ENCODE peak calls at places on chromosomes 13 and 19, in six cellular contexts. One of them, this sample, is unnamed.

GRCh38 chr19:51824603-51825002 is 29.6 kb downstream of the FPR3 start:
- DNase-seq in transverse colon: no peak
- DNase-seq in endothelial cell of umbilical vein: no peak
- DNase-seq in A549: no peak
- DNase-seq in breast epithelium: no peak
- DNase-seq in testis: no peak
- DNase-seq in this sample: no peak

GRCh38 chr19:33221641-33222040 is 4.0 kb downstream of the SLC7A10 start:
- DNase-seq in breast epithelium: no peak
- DNase-seq in A549: no peak
- DNase-seq in transverse colon: no peak
- DNase-seq in testis: no peak
- DNase-seq in endothelial cell of umbilical vein: no peak
- DNase-seq in this sample: no peak

GRCh38 chr13:29428992-29429315 is 166.5 kb downstream of the SLC7A1 start:
- DNase-seq in endothelial cell of umbilical vein: no peak
- DNase-seq in transverse colon: no peak
- DNase-seq in testis: no peak
- DNase-seq in A549: no peak
- DNase-seq in breast epithelium: no peak
- DNase-seq in this sample: no peak

GRCh38 chr19:46924874-46925547 is 64.2 kb downstream of the ARHGAP35 start:
- DNase-seq in breast epithelium: peak
- DNase-seq in endothelial cell of umbilical vein: peak
- DNase-seq in testis: no peak
- DNase-seq in transverse colon: peak
- DNase-seq in A549: peak
- DNase-seq in this sample: no peak

GRCh38 chr19:44737238-44738160 is 11.0 kb upstream of the BCL3 start:
- DNase-seq in transverse colon: peak
- DNase-seq in A549: peak
- DNase-seq in endothelial cell of umbilical vein: no peak
- DNase-seq in breast epithelium: no peak
- DNase-seq in testis: no peak
- DNase-seq in this sample: no peak

GRCh38 chr19:1016647-1017114 is 4.2 kb downstream of the TMEM259 start:
- DNase-seq in testis: no peak
- DNase-seq in endothelial cell of umbilical vein: peak
- DNase-seq in transverse colon: peak
- DNase-seq in breast epithelium: no peak
- DNase-seq in A549: no peak
- DNase-seq in this sample: no peak

GRCh38 chr13:20430296-20430695 is 95.4 kb downstream of the CRYL1 start:
- DNase-seq in breast epithelium: no peak
- DNase-seq in transverse colon: no peak
- DNase-seq in A549: no peak
- DNase-seq in endothelial cell of umbilical vein: no peak
- DNase-seq in testis: no peak
- DNase-seq in this sample: no peak

GRCh38 chr13:111479412-111479811 is 159.0 kb downstream of the TEX29 start:
- DNase-seq in breast epithelium: no peak
- DNase-seq in A549: no peak
- DNase-seq in endothelial cell of umbilical vein: no peak
- DNase-seq in testis: no peak
- DNase-seq in transverse colon: no peak
- DNase-seq in this sample: no peak

GRCh38 chr19:55117063-55117635 is 288 bp downstream of the PPP1R12C start:
- DNase-seq in transverse colon: peak
- DNase-seq in testis: no peak
- DNase-seq in endothelial cell of umbilical vein: no peak
- DNase-seq in breast epithelium: peak
- DNase-seq in A549: no peak
- DNase-seq in this sample: peak

GRCh38 chr19:29499261-29499920 is 26.4 kb upstream of the VSTM2B start:
- DNase-seq in endothelial cell of umbilical vein: no peak
- DNase-seq in testis: no peak
- DNase-seq in A549: no peak
- DNase-seq in transverse colon: no peak
- DNase-seq in breast epithelium: no peak
- DNase-seq in this sample: no peak

GRCh38 chr13:99442273-99442895 is 58.9 kb upstream of the TM9SF2 start:
- DNase-seq in testis: peak
- DNase-seq in endothelial cell of umbilical vein: peak
- DNase-seq in breast epithelium: no peak
- DNase-seq in A549: peak
- DNase-seq in transverse colon: peak
- DNase-seq in this sample: peak

GRCh38 chr13:48055712-48056111 is 18.2 kb downstream of the NUDT15 start:
- DNase-seq in breast epithelium: no peak
- DNase-seq in A549: no peak
- DNase-seq in endothelial cell of umbilical vein: no peak
- DNase-seq in transverse colon: no peak
- DNase-seq in testis: no peak
- DNase-seq in this sample: no peak

GRCh38 chr19:3055741-3056453 is 6.4 kb downstream of the TLE5 start:
- DNase-seq in transverse colon: peak
- DNase-seq in endothelial cell of umbilical vein: no peak
- DNase-seq in breast epithelium: peak
- DNase-seq in testis: no peak
- DNase-seq in A549: peak
- DNase-seq in this sample: no peak

GRCh38 chr13:87128006-87128405 is 543.2 kb upstream of the SLITRK5 start:
- DNase-seq in breast epithelium: no peak
- DNase-seq in transverse colon: no peak
- DNase-seq in A549: no peak
- DNase-seq in testis: no peak
- DNase-seq in endothelial cell of umbilical vein: no peak
- DNase-seq in this sample: no peak

GRCh38 chr19:45340899-45341453 is 426 bp downstream of the KLC3 start:
- DNase-seq in transverse colon: no peak
- DNase-seq in breast epithelium: peak
- DNase-seq in A549: no peak
- DNase-seq in endothelial cell of umbilical vein: no peak
- DNase-seq in testis: no peak
- DNase-seq in this sample: no peak

GRCh38 chr19:29079331-29079730 is 133.6 kb downstream of the UQCRFS1 start:
- DNase-seq in transverse colon: no peak
- DNase-seq in endothelial cell of umbilical vein: no peak
- DNase-seq in breast epithelium: no peak
- DNase-seq in testis: no peak
- DNase-seq in A549: no peak
- DNase-seq in this sample: no peak

GRCh38 chr13:50866817-50867640 is 23.5 kb upstream of the DLEU7 start:
- DNase-seq in transverse colon: no peak
- DNase-seq in testis: no peak
- DNase-seq in breast epithelium: no peak
- DNase-seq in endothelial cell of umbilical vein: no peak
- DNase-seq in A549: no peak
- DNase-seq in this sample: no peak

GRCh38 chr19:5288347-5288739 is 52.3 kb downstream of the PTPRS start:
- DNase-seq in testis: no peak
- DNase-seq in A549: no peak
- DNase-seq in endothelial cell of umbilical vein: no peak
- DNase-seq in breast epithelium: no peak
- DNase-seq in transverse colon: peak
- DNase-seq in this sample: no peak

GRCh38 chr19:33311326-33311682 is 9.0 kb upstream of the CEBPA start:
- DNase-seq in testis: no peak
- DNase-seq in endothelial cell of umbilical vein: no peak
- DNase-seq in transverse colon: peak
- DNase-seq in A549: no peak
- DNase-seq in breast epithelium: no peak
- DNase-seq in this sample: no peak

GRCh38 chr13:59527500-59527899 is 636.2 kb downstream of the DIAPH3 start:
- DNase-seq in breast epithelium: no peak
- DNase-seq in A549: no peak
- DNase-seq in endothelial cell of umbilical vein: no peak
- DNase-seq in testis: no peak
- DNase-seq in transverse colon: no peak
- DNase-seq in this sample: no peak

GRCh38 chr13:30863231-30863630 is 42.8 kb upstream of the MEDAG start:
- DNase-seq in transverse colon: no peak
- DNase-seq in testis: no peak
- DNase-seq in breast epithelium: no peak
- DNase-seq in A549: no peak
- DNase-seq in endothelial cell of umbilical vein: no peak
- DNase-seq in this sample: no peak

GRCh38 chr19:17286263-17286662 is 4.6 kb downstream of the ANKLE1 start:
- DNase-seq in breast epithelium: no peak
- DNase-seq in testis: no peak
- DNase-seq in transverse colon: no peak
- DNase-seq in A549: no peak
- DNase-seq in endothelial cell of umbilical vein: no peak
- DNase-seq in this sample: no peak

GRCh38 chr19:17286742-17287141 is 5.0 kb downstream of the ANKLE1 start:
- DNase-seq in breast epithelium: no peak
- DNase-seq in A549: no peak
- DNase-seq in transverse colon: no peak
- DNase-seq in testis: no peak
- DNase-seq in endothelial cell of umbilical vein: no peak
- DNase-seq in this sample: no peak

GRCh38 chr19:17292301-17293074 is 10.7 kb downstream of the ABHD8 start:
- DNase-seq in testis: peak
- DNase-seq in endothelial cell of umbilical vein: peak
- DNase-seq in A549: peak
- DNase-seq in breast epithelium: peak
- DNase-seq in transverse colon: peak
- DNase-seq in this sample: peak

GRCh38 chr19:17285415-17286135 is 3.9 kb downstream of the ANKLE1 start:
- DNase-seq in testis: no peak
- DNase-seq in endothelial cell of umbilical vein: no peak
- DNase-seq in transverse colon: no peak
- DNase-seq in breast epithelium: no peak
- DNase-seq in A549: no peak
- DNase-seq in this sample: no peak

DNA sequence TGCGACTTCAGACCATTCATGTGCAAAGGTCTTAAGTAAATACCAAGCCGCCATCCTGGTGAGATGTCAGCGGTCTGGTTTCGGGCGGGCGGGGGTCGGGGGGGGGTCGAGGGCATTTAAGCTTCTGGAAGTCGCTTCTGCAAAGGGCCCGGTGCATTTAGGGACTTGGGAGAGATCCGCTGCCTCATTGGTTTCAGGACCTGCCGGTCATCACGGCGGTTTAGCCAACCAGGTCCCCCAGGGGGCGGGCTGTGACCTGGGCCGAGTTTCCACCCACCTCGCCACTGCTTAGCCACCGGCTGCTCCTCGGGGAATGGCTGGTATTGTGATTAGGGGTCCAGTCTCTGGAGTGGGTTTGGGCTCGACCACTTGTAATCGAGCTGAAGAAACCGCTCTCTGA is 7.8 kb downstream of the ANKLE1 start:
- DNase-seq in testis: peak
- DNase-seq in breast epithelium: no peak
- DNase-seq in A549: peak
- DNase-seq in transverse colon: peak
- DNase-seq in endothelial cell of umbilical vein: peak
- DNase-seq in this sample: peak
- TF ChIP-seq POLR2A in testis: no peak
- TF ChIP-seq POLR2A in breast epithelium: no peak
- TF ChIP-seq POLR2A in A549: no peak
- TF ChIP-seq POLR2A in transverse colon: no peak
- TF ChIP-seq POLR2A in endothelial cell of umbilical vein: no peak
- TF ChIP-seq POLR2A in this sample: no peak

GRCh38 chr19:39934584-39935233 is at the start of gene FCGBP:
- DNase-seq in endothelial cell of umbilical vein: no peak
- DNase-seq in breast epithelium: no peak
- DNase-seq in A549: no peak
- DNase-seq in testis: no peak
- DNase-seq in transverse colon: peak
- DNase-seq in this sample: no peak
- TF ChIP-seq POLR2A in endothelial cell of umbilical vein: no peak
- TF ChIP-seq POLR2A in breast epithelium: no peak
- TF ChIP-seq POLR2A in A549: no peak
- TF ChIP-seq POLR2A in testis: no peak
- TF ChIP-seq POLR2A in transverse colon: peak
- TF ChIP-seq POLR2A in this sample: no peak

GRCh38 chr13:76713280-76713679 is 172.9 kb downstream of the KCTD12 start:
- DNase-seq in A549: no peak
- DNase-seq in transverse colon: no peak
- DNase-seq in breast epithelium: no peak
- DNase-seq in testis: no peak
- DNase-seq in endothelial cell of umbilical vein: no peak
- DNase-seq in this sample: no peak
- TF ChIP-seq POLR2A in A549: no peak
- TF ChIP-seq POLR2A in transverse colon: no peak
- TF ChIP-seq POLR2A in breast epithelium: no peak
- TF ChIP-seq POLR2A in testis: no peak
- TF ChIP-seq POLR2A in endothelial cell of umbilical vein: no peak
- TF ChIP-seq POLR2A in this sample: no peak

GRCh38 chr13:106151056-106151699 is 384.3 kb downstream of the EFNB2 start:
- DNase-seq in testis: no peak
- DNase-seq in breast epithelium: peak
- DNase-seq in transverse colon: peak
- DNase-seq in endothelial cell of umbilical vein: peak
- DNase-seq in A549: peak
- DNase-seq in this sample: no peak

GRCh38 chr13:106143392-106143791 is 392.1 kb downstream of the EFNB2 start:
- DNase-seq in A549: no peak
- DNase-seq in testis: no peak
- DNase-seq in endothelial cell of umbilical vein: no peak
- DNase-seq in breast epithelium: no peak
- DNase-seq in transverse colon: no peak
- DNase-seq in this sample: no peak

GRCh38 chr13:106143930-106144709 is 391.3 kb downstream of the EFNB2 start:
- DNase-seq in testis: no peak
- DNase-seq in A549: no peak
- DNase-seq in transverse colon: no peak
- DNase-seq in endothelial cell of umbilical vein: no peak
- DNase-seq in breast epithelium: no peak
- DNase-seq in this sample: no peak

GRCh38 chr13:106145070-106145469 is 390.4 kb downstream of the EFNB2 start:
- DNase-seq in endothelial cell of umbilical vein: no peak
- DNase-seq in testis: no peak
- DNase-seq in transverse colon: no peak
- DNase-seq in breast epithelium: no peak
- DNase-seq in A549: no peak
- DNase-seq in this sample: no peak

DNA sequence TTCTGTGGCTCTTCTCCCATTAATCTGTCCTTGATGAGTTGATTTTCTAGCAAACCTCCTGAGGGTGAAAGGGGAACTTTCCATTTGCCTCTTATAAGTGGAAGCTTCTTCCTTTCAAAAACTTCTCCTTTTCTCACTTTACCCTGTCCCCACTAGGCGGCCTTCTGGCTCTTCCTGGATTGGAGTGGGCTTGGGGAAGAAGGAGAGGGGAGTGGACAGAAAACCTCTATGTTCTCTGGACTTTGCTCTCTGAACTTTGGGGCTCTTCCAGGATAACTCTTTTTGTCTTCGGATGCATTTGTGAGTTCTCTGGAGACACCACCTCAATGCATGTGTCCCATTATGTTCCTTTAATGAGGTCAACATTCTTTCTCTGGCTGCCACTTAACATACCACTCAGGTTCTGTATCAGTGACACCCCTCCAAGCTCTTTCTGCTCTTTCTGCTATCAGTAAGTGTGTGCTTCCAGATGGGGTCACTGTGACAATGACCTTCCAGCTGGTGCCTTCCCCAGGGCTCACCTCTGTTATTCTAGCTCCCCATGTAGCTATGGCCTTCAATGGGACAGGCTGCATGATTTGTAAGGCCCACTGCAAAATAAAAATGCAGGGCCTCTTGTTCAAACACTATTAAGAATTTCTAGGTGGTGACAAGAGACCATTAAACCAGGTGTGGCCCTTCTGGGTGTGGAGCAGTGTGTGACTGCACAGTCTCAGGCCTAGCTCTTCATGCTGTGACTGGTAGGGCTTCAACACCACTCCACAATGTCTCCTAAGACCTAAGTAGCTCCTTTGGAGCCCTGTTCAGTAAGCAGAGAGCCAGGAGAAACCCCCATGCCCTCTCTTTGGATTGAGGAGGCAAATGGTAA is 389.2 kb downstream of the EFNB2 start:
- DNase-seq in transverse colon: peak
- DNase-seq in breast epithelium: no peak
- DNase-seq in A549: no peak
- DNase-seq in testis: no peak
- DNase-seq in endothelial cell of umbilical vein: no peak
- DNase-seq in this sample: peak
- TF ChIP-seq POLR2A in transverse colon: peak
- TF ChIP-seq POLR2A in breast epithelium: no peak
- TF ChIP-seq POLR2A in A549: no peak
- TF ChIP-seq POLR2A in testis: no peak
- TF ChIP-seq POLR2A in endothelial cell of umbilical vein: no peak
- TF ChIP-seq POLR2A in this sample: no peak

This sample was measured in erythroblast.